ENCODE peak calls at places on chromosome 20, in eight cellular contexts. A, D, T, K, N, R, I and Y are unnamed samples.
A peak's percentile ranks its signal among the peaks of the same experiment; 100 is the strongest.

GRCh38 chr20:50251992-50252491 is 61.4 kb downstream of the CEBPB start:
- DNase-seq in A (no peak), D (no peak), T (no peak), K (no peak), N (no peak), R (peak; percentile 2), I (no peak), Y (no peak)

GRCh38 chr20:24469116-24470030 is at the start of gene SYNDIG1:
- DNase-seq in A (no peak), D (no peak), T (no peak), K (no peak), N (peak; percentile 17), R (peak; percentile 54), I (no peak), Y (no peak)

GRCh38 chr20:33859751-33860150 is 48.6 kb downstream of the CHMP4B start:
- DNase-seq in A (no peak), D (no peak), T (no peak), K (no peak), N (no peak), R (no peak), I (no peak), Y (no peak)

GRCh38 chr20:31758521-31758920 is 19.4 kb downstream of the TPX2 start:
- DNase-seq in A (no peak), D (no peak), T (no peak), K (no peak), N (no peak), R (no peak), I (no peak), Y (no peak)

GRCh38 chr20:10536531-10536930 is 101.4 kb downstream of the SLX4IP start:
- DNase-seq in A (peak; percentile 67), D (peak; percentile 71), T (peak; percentile 54), K (peak; percentile 85), N (peak; percentile 52), R (no peak), I (no peak), Y (no peak)

GRCh38 chr20:40470313-40471260 is 218.4 kb downstream of the MAFB start:
- DNase-seq in A (no peak), D (no peak), T (no peak), K (no peak), N (no peak), R (peak; percentile 63), I (no peak), Y (peak; percentile 9)

GRCh38 chr20:15916623-15917022 is 656.6 kb downstream of the KIF16B start:
- DNase-seq in A (no peak), D (peak; percentile 43), T (no peak), K (no peak), N (no peak), R (no peak), I (no peak), Y (no peak)

GRCh38 chr20:23622839-23623343 is 14.9 kb downstream of the CST3 start:
- DNase-seq in A (no peak), D (peak; percentile 94), T (no peak), K (peak; percentile 29), N (peak; percentile 80), R (peak; percentile 83), I (no peak), Y (peak; percentile 51)

GRCh38 chr20:50278684-50279531 is 88.3 kb downstream of the CEBPB start:
- DNase-seq in A (peak; percentile 84), D (peak; percentile 70), T (no peak), K (peak; percentile 89), N (peak; percentile 77), R (peak; percentile 92), I (no peak), Y (peak; percentile 80)

GRCh38 chr20:51525241-51526104 is 17.0 kb downstream of the NFATC2 start:
- DNase-seq in A (no peak), D (no peak), T (no peak), K (no peak), N (no peak), R (no peak), I (peak; percentile 47), Y (no peak)

GRCh38 chr20:1462001-1462400 is 4.6 kb downstream of the NSFL1C start:
- DNase-seq in A (no peak), D (no peak), T (no peak), K (no peak), N (no peak), R (no peak), I (no peak), Y (no peak)

GRCh38 chr20:4324611-4325238 is 309.4 kb upstream of the RNF24 start:
- DNase-seq in A (no peak), D (no peak), T (no peak), K (no peak), N (no peak), R (no peak), I (no peak), Y (no peak)

GRCh38 chr20:6295477-6296256 is 172.8 kb upstream of the FERMT1 start:
- DNase-seq in A (no peak), D (no peak), T (no peak), K (no peak), N (no peak), R (no peak), I (no peak), Y (no peak)

GRCh38 chr20:52959125-52959524 is 13.0 kb upstream of the TSHZ2 start:
- DNase-seq in A (no peak), D (no peak), T (peak; percentile 80), K (peak; percentile 32), N (peak; percentile 20), R (no peak), I (no peak), Y (no peak)

GRCh38 chr20:57837208-57838035 is 127.6 kb upstream of the PMEPA1 start:
- DNase-seq in A (no peak), D (no peak), T (no peak), K (no peak), N (no peak), R (no peak), I (no peak), Y (no peak)

GRCh38 chr20:46312075-46312944 is 4.0 kb upstream of the CDH22 start:
- DNase-seq in A (peak; percentile 67), D (no peak), T (no peak), K (peak; percentile 36), N (no peak), R (no peak), I (no peak), Y (no peak)

GRCh38 chr20:40006168-40006860 is 682.7 kb downstream of the MAFB start:
- DNase-seq in A (no peak), D (no peak), T (no peak), K (no peak), N (no peak), R (no peak), I (no peak), Y (no peak)

GRCh38 chr20:63749597-63750508 is 10.3 kb downstream of the SLC2A4RG start:
- DNase-seq in A (no peak), D (no peak), T (no peak), K (no peak), N (no peak), R (no peak), I (no peak), Y (no peak)

GRCh38 chr20:6277661-6278060 is 154.8 kb upstream of the FERMT1 start:
- DNase-seq in A (no peak), D (peak; percentile 23), T (peak; percentile 63), K (no peak), N (no peak), R (no peak), I (no peak), Y (no peak)

GRCh38 chr20:23689399-23689690 is 507 bp upstream of the CST4 start:
- DNase-seq in A (no peak), D (no peak), T (no peak), K (no peak), N (no peak), R (no peak), I (no peak), Y (no peak)

GRCh38 chr20:60057123-60057865 is 99.1 kb downstream of the CDH26 start:
- DNase-seq in A (peak; percentile 64), D (peak; percentile 73), T (peak; percentile 28), K (peak; percentile 62), N (peak; percentile 56), R (peak; percentile 70), I (peak; percentile 58), Y (peak; percentile 39)

GRCh38 chr20:64244870-64245603 is 10.5 kb upstream of the PCMTD2 start:
- DNase-seq in A (peak; percentile 32), D (no peak), T (no peak), K (no peak), N (no peak), R (no peak), I (no peak), Y (peak; percentile 10)

GRCh38 chr20:58208944-58209343 is 19.5 kb downstream of the ANKRD60 start:
- DNase-seq in A (no peak), D (no peak), T (no peak), K (no peak), N (no peak), R (no peak), I (no peak), Y (no peak)